ENCODE peak calls at places on chromosomes 6 and 20, in ten cellular contexts. V, F, U, N, T, D, P, L, Z and X are unnamed samples.

GRCh38 chr6:7338031-7338430 is 25.0 kb upstream of the SSR1 start:
- DNase-seq in V (no peak), U (no peak), L (no peak), D (no peak), P (peak), Z (no peak), T (no peak), N (no peak), F (no peak), X (no peak)

GRCh38 chr6:153207617-153208016 is 76.5 kb upstream of the RGS17 start:
- DNase-seq in Z (no peak), T (no peak), F (no peak), L (no peak), V (no peak), N (no peak), P (no peak), D (no peak), U (no peak), X (no peak)

GRCh38 chr6:6788394-6789020 is 200.0 kb downstream of the LY86 start:
- DNase-seq in Z (no peak), P (peak), U (no peak), F (peak), D (no peak), V (no peak), L (no peak), T (no peak), N (peak), X (no peak)

GRCh38 chr20:17530716-17531536 is at the start of gene BFSP1:
- DNase-seq in Z (peak), D (peak), T (no peak), F (peak), U (peak), N (peak), V (peak), P (peak), L (no peak), X (no peak)

GRCh38 chr6:29834564-29835436 is 7.2 kb downstream of the HLA-G start:
- DNase-seq in U (no peak), Z (no peak), P (peak), T (no peak), N (peak), L (peak), V (peak), F (peak), D (peak), X (no peak)

GRCh38 chr6:26051683-26052310 is 35.4 kb upstream of the HFE start:
- DNase-seq in U (no peak), P (no peak), D (no peak), L (no peak), Z (no peak), V (no peak), F (no peak), T (no peak), N (no peak), X (no peak)

GRCh38 chr6:160239929-160240690 is 18.5 kb downstream of the SLC22A2 start:
- DNase-seq in T (no peak), V (no peak), P (no peak), Z (no peak), D (no peak), L (no peak), N (no peak), U (no peak), F (no peak), X (no peak)

GRCh38 chr6:166058064-166058739 is 109.4 kb downstream of the TBXT start:
- DNase-seq in P (peak), V (peak), D (no peak), L (no peak), T (no peak), Z (no peak), F (no peak), N (no peak), U (peak), X (no peak)

GRCh38 chr6:14903176-14904088 is 342.4 kb upstream of the JARID2 start:
- DNase-seq in U (no peak), N (no peak), V (peak), D (peak), F (peak), L (no peak), T (no peak), Z (no peak), P (no peak), X (no peak)

GRCh38 chr6:14905201-14905600 is 340.7 kb upstream of the JARID2 start:
- DNase-seq in T (no peak), F (no peak), N (no peak), L (no peak), V (no peak), Z (no peak), D (no peak), U (no peak), P (no peak), X (no peak)

GRCh38 chr6:14896475-14896874 is 349.4 kb upstream of the JARID2 start:
- DNase-seq in V (peak), T (no peak), N (no peak), D (no peak), U (no peak), P (peak), Z (no peak), L (no peak), F (peak), X (no peak)

GRCh38 chr6:14897836-14898235 is 348.0 kb upstream of the JARID2 start:
- DNase-seq in F (peak), Z (no peak), T (no peak), U (no peak), N (no peak), V (no peak), P (no peak), L (no peak), D (no peak), X (no peak)

DNA sequence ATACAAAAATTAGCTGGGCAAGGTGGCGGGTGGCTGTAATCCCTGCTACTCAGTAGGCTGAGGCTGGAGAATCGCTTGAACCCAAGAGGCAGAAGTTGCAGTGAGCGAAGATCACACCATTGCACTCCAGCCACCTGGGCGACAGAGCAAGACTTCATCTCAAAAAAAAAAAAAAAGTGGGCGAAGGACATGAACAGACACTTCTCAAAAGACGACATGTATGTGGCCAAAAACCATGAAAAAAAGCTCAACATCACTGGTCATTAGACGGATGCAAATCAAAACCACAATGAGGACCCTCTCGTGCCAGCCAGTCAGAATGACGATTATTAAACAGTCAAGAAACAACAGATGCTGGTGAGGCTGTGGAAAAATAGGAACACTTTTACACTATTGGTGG is 344.9 kb upstream of the JARID2 start:
- DNase-seq in D (no peak), Z (no peak), U (no peak), V (no peak), N (no peak), T (no peak), L (no peak), P (no peak), F (no peak), X (no peak)
- H3K4me3 ChIP-seq in D (no peak), Z (no peak), U (no peak), V (no peak), N (no peak), T (no peak), L (no peak), P (no peak), F (no peak), X (no peak)

DNA sequence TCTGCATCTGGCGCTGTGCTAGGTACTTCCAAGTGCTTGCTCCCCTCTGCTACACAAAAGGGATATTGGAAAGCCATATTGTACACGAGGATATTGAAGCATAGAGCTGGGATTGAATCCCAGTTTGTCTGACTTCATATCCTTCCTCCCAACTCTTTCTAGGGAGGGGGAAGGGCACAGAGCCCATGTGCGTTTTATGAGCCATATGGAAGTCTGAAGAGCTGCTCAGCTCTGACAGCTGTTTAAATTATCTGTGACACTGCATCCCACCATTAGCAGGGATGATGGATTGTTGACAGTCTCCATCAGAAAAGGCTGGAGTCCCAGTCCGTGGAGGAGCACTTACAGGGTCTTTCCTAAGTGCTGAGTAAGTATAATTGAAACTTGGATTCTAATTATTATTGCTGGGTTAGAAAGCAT is 18.4 kb downstream of the TIAM2 start:
- DNase-seq in P (peak), N (no peak), L (no peak), D (peak), Z (no peak), F (no peak), T (no peak), U (no peak), V (no peak), X (no peak)
- TF ChIP-seq CTCF in P (no peak), N (no peak), L (no peak), D (no peak), Z (no peak), F (no peak), T (no peak), U (no peak), V (no peak), X (no peak)

GRCh38 chr20:44401052-44401769 is 45.7 kb downstream of the HNF4A start:
- DNase-seq in F (no peak), V (no peak), P (no peak), T (no peak), N (no peak), Z (no peak), L (no peak), U (no peak), D (no peak), X (no peak)
- H3K4me3 ChIP-seq in F (no peak), V (no peak), P (no peak), T (no peak), N (no peak), Z (no peak), L (no peak), U (no peak), D (no peak), X (no peak)

GRCh38 chr6:23414204-23414501 is 711.9 kb upstream of the NRSN1 start:
- DNase-seq in D (no peak), N (no peak), L (no peak), Z (no peak), U (no peak), V (peak), T (peak), F (no peak), P (peak), X (no peak)
- TF ChIP-seq CTCF in D (peak), N (no peak), L (no peak), Z (peak), U (no peak), V (peak), T (peak), F (peak), P (peak), X (peak)

GRCh38 chr6:14399635-14400034 is 282.1 kb downstream of the CD83 start:
- DNase-seq in F (no peak), Z (no peak), L (no peak), T (no peak), D (no peak), U (no peak), V (no peak), N (no peak), P (no peak), X (no peak)

GRCh38 chr6:14396392-14396791 is 278.8 kb downstream of the CD83 start:
- DNase-seq in F (no peak), U (no peak), V (no peak), Z (no peak), T (no peak), L (no peak), N (no peak), P (no peak), D (no peak), X (no peak)

GRCh38 chr6:14398953-14399352 is 281.4 kb downstream of the CD83 start:
- DNase-seq in P (no peak), T (no peak), L (no peak), V (no peak), D (no peak), N (no peak), F (no peak), Z (no peak), U (no peak), X (no peak)

GRCh38 chr6:14396826-14397517 is 279.4 kb downstream of the CD83 start:
- DNase-seq in Z (peak), T (no peak), L (no peak), P (peak), N (peak), F (no peak), D (peak), V (peak), U (no peak), X (no peak)

DNA sequence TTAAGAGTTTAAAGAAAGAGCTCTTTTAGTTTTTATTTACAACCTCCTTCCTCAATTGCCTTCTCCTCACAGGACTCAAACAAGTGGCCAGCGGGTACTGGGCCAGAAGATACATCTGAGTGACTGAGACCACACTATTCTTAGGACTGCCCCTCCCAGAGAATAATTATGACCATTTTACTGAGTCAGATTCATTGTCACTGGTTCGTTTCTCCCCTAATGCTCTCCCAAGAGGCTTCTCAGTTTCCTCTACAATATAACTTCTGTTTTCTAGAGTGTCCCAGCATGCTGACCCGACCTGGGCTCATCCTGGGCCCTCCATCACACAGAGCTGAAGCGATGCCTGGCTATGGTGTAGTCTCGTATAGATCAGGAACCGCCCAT is 279.9 kb downstream of the CD83 start:
- DNase-seq in U (no peak), V (no peak), T (no peak), P (no peak), N (no peak), F (peak), L (no peak), D (no peak), Z (no peak), X (no peak)
- H3K4me3 ChIP-seq in U (no peak), V (no peak), T (no peak), P (no peak), N (no peak), F (no peak), L (no peak), D (no peak), Z (no peak), X (no peak)

DNA sequence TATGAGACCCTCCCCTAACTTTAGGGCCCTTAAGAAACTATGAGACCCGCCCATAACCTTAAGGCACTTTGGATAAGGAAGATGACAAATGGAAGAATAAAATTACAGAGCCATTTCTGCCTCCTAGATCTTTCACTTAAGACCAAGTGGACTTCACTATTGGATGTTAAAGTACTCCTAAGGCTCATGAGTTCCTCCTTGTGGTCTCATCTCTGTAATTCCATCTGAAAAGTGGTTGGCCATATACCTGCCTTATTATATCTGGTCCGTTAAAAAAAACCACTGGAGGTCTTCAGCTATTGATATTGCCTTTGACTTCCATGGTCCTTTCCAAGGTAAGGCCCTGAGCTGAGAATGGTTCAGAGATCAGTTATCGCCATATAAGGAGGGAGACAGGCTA is 310.3 kb downstream of the EYA4 start:
- DNase-seq in P (no peak), V (no peak), N (no peak), Z (no peak), L (no peak), U (no peak), T (no peak), D (no peak), F (no peak), X (no peak)
- TF ChIP-seq CTCF in P (no peak), V (peak), N (no peak), Z (no peak), L (no peak), U (no peak), T (no peak), D (no peak), F (no peak), X (no peak)